ENCODE peak calls at places on chromosomes 6 and 20, in ten cellular contexts. V is GM12865, A is astrocyte of the spinal cord, Q is MCF 10A, Y is CD14-positive monocyte, J is HCT116, K is cardiac muscle cell, Z is lung, X is heart right ventricle, L is fibroblast of pulmonary artery. R is an unnamed sample.
A peak's percentile ranks its signal among the peaks of the same experiment; 100 is the strongest.

GRCh38 chr20:23161244-23161875 is 75.2 kb upstream of the CD93 start:
- DNase-seq in V (peak; percentile 53), A (no peak), Q (peak; percentile 85), Y (peak; percentile 72), J (no peak), K (peak; percentile 40), Z (no peak), X (no peak), L (no peak), R (no peak)

GRCh38 chr6:25006565-25007001 is 70.8 kb upstream of the RIPOR2 start:
- DNase-seq in V (peak; percentile 38), A (peak; percentile 45), Q (peak; percentile 97), Y (peak; percentile 86), J (peak; percentile 7), K (peak; percentile 83), Z (peak; percentile 87), X (peak; percentile 28), L (peak; percentile 89), R (no peak)

GRCh38 chr20:50242863-50243609 is 52.4 kb downstream of the CEBPB start:
- DNase-seq in V (no peak), A (peak; percentile 59), Q (peak; percentile 68), Y (no peak), J (peak; percentile 77), K (peak; percentile 75), Z (no peak), X (no peak), L (peak; percentile 59), R (no peak)

GRCh38 chr6:106085984-106086832 is at the start of gene PRDM1:
- DNase-seq in V (peak; percentile 96), A (peak; percentile 62), Q (peak; percentile 93), Y (peak; percentile 91), J (peak; percentile 81), K (peak; percentile 45), Z (peak; percentile 90), X (peak; percentile 72), L (peak; percentile 47), R (peak; percentile 80)

GRCh38 chr6:125904871-125905270 is 51.7 kb upstream of the HINT3 start:
- DNase-seq in V (peak; percentile 81), A (peak; percentile 70), Q (peak; percentile 96), Y (no peak), J (no peak), K (no peak), Z (no peak), X (no peak), L (no peak), R (peak; percentile 16)

GRCh38 chr6:35611235-35611634 is 77.5 kb downstream of the FKBP5 start:
- DNase-seq in V (peak; percentile 46), A (peak; percentile 81), Q (no peak), Y (no peak), J (no peak), K (peak; percentile 81), Z (no peak), X (no peak), L (peak; percentile 44), R (peak; percentile 17)

GRCh38 chr20:54062812-54063280 is 7.5 kb downstream of the BCAS1 start:
- DNase-seq in V (peak; percentile 73), A (peak; percentile 43), Q (peak; percentile 64), Y (no peak), J (peak; percentile 42), K (peak; percentile 65), Z (no peak), X (no peak), L (peak; percentile 72), R (peak; percentile 57)

GRCh38 chr6:117509021-117509420 is 26.5 kb downstream of the DCBLD1 start:
- DNase-seq in V (no peak), A (no peak), Q (no peak), Y (no peak), J (no peak), K (no peak), Z (no peak), X (no peak), L (no peak), R (no peak)

GRCh38 chr20:45685896-45686295 is 15.9 kb upstream of the WFDC11 start:
- DNase-seq in V (no peak), A (no peak), Q (peak; percentile 14), Y (no peak), J (no peak), K (peak; percentile 1), Z (no peak), X (no peak), L (peak; percentile 0), R (no peak)

GRCh38 chr6:11909696-11910132 is 102.4 kb upstream of the HIVEP1 start:
- DNase-seq in V (no peak), A (peak; percentile 56), Q (no peak), Y (no peak), J (no peak), K (peak; percentile 68), Z (no peak), X (no peak), L (peak; percentile 89), R (no peak)

GRCh38 chr6:36590237-36590636 is 3.9 kb upstream of the SRSF3 start:
- DNase-seq in V (no peak), A (peak; percentile 75), Q (peak; percentile 70), Y (no peak), J (peak; percentile 35), K (peak; percentile 83), Z (no peak), X (no peak), L (peak; percentile 79), R (no peak)

GRCh38 chr20:38152175-38153010 is 12.7 kb downstream of the TGM2 start:
- DNase-seq in V (peak; percentile 58), A (peak; percentile 78), Q (peak; percentile 85), Y (peak; percentile 93), J (no peak), K (peak; percentile 72), Z (peak; percentile 85), X (peak; percentile 91), L (peak; percentile 70), R (peak; percentile 87)

GRCh38 chr6:127506894-127507293 is 12.2 kb downstream of the MTCL3 start:
- DNase-seq in V (no peak), A (no peak), Q (no peak), Y (no peak), J (no peak), K (no peak), Z (no peak), X (no peak), L (no peak), R (no peak)

GRCh38 chr20:63745424-63745805 is 5.8 kb downstream of the SLC2A4RG start:
- DNase-seq in V (no peak), A (no peak), Q (no peak), Y (no peak), J (no peak), K (no peak), Z (no peak), X (no peak), L (no peak), R (peak; percentile 16)

GRCh38 chr20:61299613-61300012 is 47.6 kb downstream of the CDH4 start:
- DNase-seq in V (no peak), A (no peak), Q (no peak), Y (no peak), J (no peak), K (no peak), Z (no peak), X (no peak), L (no peak), R (no peak)

GRCh38 chr6:2197177-2197671 is 48.2 kb downstream of the GMDS start:
- DNase-seq in V (no peak), A (peak; percentile 55), Q (peak; percentile 54), Y (no peak), J (peak; percentile 28), K (peak; percentile 63), Z (no peak), X (peak; percentile 22), L (peak; percentile 52), R (no peak)

GRCh38 chr6:68326762-68327161 is 308.3 kb upstream of the ADGRB3 start:
- DNase-seq in V (no peak), A (no peak), Q (no peak), Y (no peak), J (no peak), K (no peak), Z (no peak), X (no peak), L (no peak), R (no peak)

GRCh38 chr6:16711551-16712249 is 49.6 kb downstream of the ATXN1 start:
- DNase-seq in V (peak; percentile 19), A (no peak), Q (peak; percentile 87), Y (no peak), J (peak; percentile 82), K (peak; percentile 18), Z (no peak), X (no peak), L (no peak), R (no peak)

DNA sequence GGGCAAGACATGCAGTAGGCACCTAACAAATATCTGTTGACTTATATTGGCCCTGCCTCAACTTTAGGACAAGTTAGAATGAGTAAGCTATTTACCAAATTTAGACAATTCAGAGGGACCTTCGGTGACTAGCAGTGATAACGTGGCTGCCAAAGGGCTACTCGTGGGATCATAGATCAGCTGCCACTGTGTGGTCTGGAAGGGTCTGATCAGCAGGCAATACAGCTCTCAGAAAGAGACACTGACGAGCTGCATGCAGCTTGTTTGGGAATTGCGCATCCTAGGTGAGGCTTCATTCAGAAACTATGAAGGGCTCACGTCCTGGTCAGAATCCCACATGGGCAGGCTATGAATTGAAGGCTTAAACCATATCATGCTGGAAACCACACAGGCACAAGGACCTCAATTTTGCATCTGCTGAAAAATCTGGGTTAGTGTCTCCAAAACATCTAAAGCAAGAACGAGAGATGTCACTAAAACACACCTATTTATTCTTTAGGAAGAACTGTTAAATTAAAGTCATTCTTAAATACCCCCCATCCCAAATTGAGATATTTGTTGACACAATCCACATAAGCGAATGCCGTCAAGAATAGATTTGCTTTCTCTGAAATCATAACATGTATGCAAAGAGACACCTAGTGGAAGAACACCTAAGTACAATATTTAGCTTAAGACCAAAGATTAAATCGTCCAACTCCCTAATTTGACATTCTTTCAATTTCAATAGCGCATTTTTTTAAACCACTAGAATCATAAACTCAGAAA is 79.6 kb downstream of the IPCEF1 start:
- DNase-seq in V (peak; percentile 65), A (peak; percentile 58), Q (peak; percentile 56), Y (no peak), J (peak; percentile 33), K (peak; percentile 63), Z (no peak), X (no peak), L (peak; percentile 69), R (peak; percentile 39)
- TF ChIP-seq CTCF in V (peak; percentile 37), A (peak; percentile 53), Q (peak; percentile 40), Y (peak; percentile 76), J (peak; percentile 66), K (peak; percentile 59), Z (peak; percentile 55), X (peak; percentile 66), L (peak; percentile 68), R (peak; percentile 59)

GRCh38 chr20:62728028-62728780 is 19.6 kb downstream of the NTSR1 start:
- DNase-seq in V (no peak), A (no peak), Q (no peak), Y (peak; percentile 81), J (no peak), K (no peak), Z (no peak), X (no peak), L (no peak), R (no peak)
- TF ChIP-seq CTCF in V (no peak), A (no peak), Q (no peak), Y (no peak), J (no peak), K (no peak), Z (no peak), X (no peak), L (no peak), R (no peak)

GRCh38 chr6:13908955-13909381 is 15.8 kb upstream of the RNF182 start:
- DNase-seq in V (peak; percentile 66), A (peak; percentile 81), Q (peak; percentile 74), Y (no peak), J (peak; percentile 71), K (peak; percentile 77), Z (peak; percentile 53), X (peak; percentile 49), L (peak; percentile 76), R (peak; percentile 76)
- TF ChIP-seq CTCF in V (peak; percentile 64), A (peak; percentile 64), Q (peak; percentile 74), Y (peak; percentile 80), J (peak; percentile 91), K (peak; percentile 66), Z (peak; percentile 75), X (peak; percentile 78), L (peak; percentile 73), R (peak; percentile 71)

GRCh38 chr6:12957321-12958051 is 240.9 kb downstream of the PHACTR1 start:
- DNase-seq in V (peak; percentile 9), A (peak; percentile 72), Q (peak; percentile 52), Y (no peak), J (no peak), K (peak; percentile 82), Z (peak; percentile 85), X (peak; percentile 70), L (peak; percentile 78), R (no peak)
- TF ChIP-seq CTCF in V (no peak), A (no peak), Q (no peak), Y (no peak), J (no peak), K (no peak), Z (no peak), X (no peak), L (no peak), R (no peak)

R was measured in GM13977.